ENCODE peak calls at places on chromosomes 13 and 19, in four cellular contexts. A is K562, P is GM12878, J is SK-N-SH. O is an unnamed sample.

GRCh38 chr19:41646589-41647204 is 19.8 kb upstream of the CEACAM4 start:
- DNase-seq in A (peak; percentile 37), P (no peak), J (peak; percentile 39), O (peak; percentile 71)

GRCh38 chr13:30409911-30410704 is 12.2 kb upstream of the UBE2L5 start:
- DNase-seq in A (peak; percentile 21), P (no peak), J (no peak), O (no peak)

GRCh38 chr19:1027953-1028902 is 1.8 kb downstream of the CNN2 start:
- DNase-seq in A (peak; percentile 80), P (no peak), J (peak; percentile 86), O (peak; percentile 82)

GRCh38 chr19:12872941-12873890 is 8.0 kb downstream of the DNASE2 start:
- DNase-seq in A (peak; percentile 84), P (no peak), J (peak; percentile 83), O (peak; percentile 89)

GRCh38 chr13:65836066-65836465 is 1394.1 kb downstream of the PCDH9 start:
- DNase-seq in A (no peak), P (no peak), J (no peak), O (no peak)

GRCh38 chr19:44643605-44644390 is at the start of gene PVR:
- DNase-seq in A (peak; percentile 58), P (no peak), J (peak; percentile 95), O (peak; percentile 61)

GRCh38 chr13:46006688-46007452 is 45.7 kb downstream of the ZC3H13 start:
- DNase-seq in A (no peak), P (no peak), J (no peak), O (no peak)

GRCh38 chr19:56837492-56837891 is 3.0 kb downstream of the PEG3 start:
- DNase-seq in A (no peak), P (no peak), J (peak; percentile 68), O (no peak)

GRCh38 chr19:48674921-48675824 is 2.4 kb upstream of the NTN5 start:
- DNase-seq in A (peak; percentile 88), P (no peak), J (peak; percentile 96), O (peak; percentile 91)

GRCh38 chr19:55613396-55613795 is 7.9 kb downstream of the ZNF865 start:
- DNase-seq in A (no peak), P (no peak), J (peak; percentile 23), O (no peak)

GRCh38 chr19:10803252-10803651 is 32.8 kb downstream of the TMED1 start:
- DNase-seq in A (no peak), P (no peak), J (no peak), O (no peak)

GRCh38 chr19:8310342-8311055 is 2.3 kb upstream of the CD320 start:
- DNase-seq in A (no peak), P (no peak), J (no peak), O (peak; percentile 4)

GRCh38 chr13:80873589-80873988 is 532.7 kb upstream of the SPRY2 start:
- DNase-seq in A (no peak), P (peak; percentile 33), J (no peak), O (no peak)

GRCh38 chr19:57410748-57411671 is at the start of gene ZNF17:
- DNase-seq in A (peak; percentile 95), P (peak; percentile 75), J (peak; percentile 93), O (peak; percentile 93)

GRCh38 chr19:21900401-21900800 is 64.4 kb upstream of the ZNF43 start:
- DNase-seq in A (no peak), P (no peak), J (no peak), O (no peak)

GRCh38 chr13:98143601-98144500 is 957 bp downstream of the FARP1 start:
- DNase-seq in A (no peak), P (no peak), J (peak; percentile 75), O (peak; percentile 26)

GRCh38 chr19:13968999-13969398 is 16.7 kb downstream of the DCAF15 start:
- DNase-seq in A (no peak), P (no peak), J (no peak), O (no peak)

GRCh38 chr19:1974381-1975066 is 33.6 kb downstream of the CSNK1G2 start:
- DNase-seq in A (no peak), P (no peak), J (no peak), O (no peak)

GRCh38 chr13:100658363-100658762 is 16.2 kb downstream of the TMTC4 start:
- DNase-seq in A (no peak), P (no peak), J (no peak), O (no peak)
- TF ChIP-seq USF1 in A (no peak), P (no peak), J (no peak), O (no peak)

GRCh38 chr19:38812004-38812840 is 523 bp downstream of the LGALS4 start:
- DNase-seq in A (no peak), P (no peak), J (peak; percentile 23), O (no peak)

GRCh38 chr19:38809592-38810252 is 3.0 kb downstream of the LGALS4 start:
- DNase-seq in A (no peak), P (no peak), J (no peak), O (no peak)

GRCh38 chr19:38815059-38816001 is 2.6 kb upstream of the LGALS4 start:
- DNase-seq in A (no peak), P (no peak), J (peak; percentile 41), O (no peak)

GRCh38 chr19:38813323-38813722 is 578 bp upstream of the LGALS4 start:
- DNase-seq in A (no peak), P (no peak), J (no peak), O (no peak)

GRCh38 chr19:38812841-38813320 is at the start of gene LGALS4:
- DNase-seq in A (no peak), P (no peak), J (peak; percentile 23), O (no peak)
- TF ChIP-seq USF1 in A (no peak), P (no peak), J (no peak), O (no peak)

GRCh38 chr13:34006011-34006410 is 188.1 kb downstream of the RFC3 start:
- DNase-seq in A (no peak), P (no peak), J (no peak), O (no peak)
- TF ChIP-seq USF1 in A (no peak), P (no peak), J (no peak), O (no peak)

DNA sequence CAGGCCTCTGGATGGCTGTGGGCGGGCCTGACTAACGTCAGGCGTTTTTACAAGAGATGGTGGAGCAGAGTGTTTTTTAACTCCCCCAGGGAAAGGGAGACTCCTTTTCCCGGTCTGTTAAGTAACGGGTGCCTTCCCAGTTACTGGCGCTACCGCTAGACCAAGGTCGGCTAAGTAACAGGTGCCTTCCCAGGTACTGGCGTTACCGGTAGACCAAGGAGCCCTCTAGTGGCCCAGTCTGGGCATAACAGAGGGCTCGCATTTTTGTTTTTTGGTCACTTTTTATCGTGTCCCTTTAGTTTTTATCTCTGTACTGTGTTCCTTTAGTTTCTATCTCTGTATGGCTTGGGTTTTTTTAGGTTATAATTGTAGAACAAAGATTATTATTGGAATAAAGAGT is 10.0 kb downstream of the ZNF383 start:
- DNase-seq in A (peak; percentile 44), P (no peak), J (peak; percentile 31), O (peak; percentile 81)
- TF ChIP-seq USF1 in A (no peak), P (no peak), J (no peak), O (no peak)

O was measured in WTC11.